ENCODE peak calls at places on chromosomes 11 and 22, in ten cellular contexts. S is heart right ventricle; M is neural progenitor cell; Q is effector memory CD4-positive, alpha-beta T cell; Y is aorta; G is fibroblast of lung; H is AG04450; V is brain microvascular endothelial cell; W is PC-3; J is small intestine. X is an unnamed sample.

GRCh38 chr11:39374963-39375698 is 2084.3 kb downstream of the LRRC4C start:
- DNase-seq in H (no peak), S (no peak), G (peak), V (no peak), Q (no peak), J (peak), M (peak), W (peak), Y (no peak), X (no peak)

GRCh38 chr11:73187854-73188253 is 30.2 kb upstream of the P2RY2 start:
- DNase-seq in S (no peak), H (no peak), Y (no peak), Q (no peak), W (no peak), J (no peak), V (no peak), G (no peak), M (no peak), X (no peak)

GRCh38 chr11:120224872-120225371 is 14.1 kb downstream of the OAF start:
- DNase-seq in S (peak), W (no peak), G (no peak), M (no peak), Y (no peak), V (no peak), H (no peak), Q (no peak), J (no peak), X (no peak)

GRCh38 chr11:123607781-123608180 is 46.6 kb downstream of the SCN3B start:
- DNase-seq in M (no peak), V (no peak), Q (no peak), G (no peak), H (no peak), S (no peak), W (no peak), J (no peak), Y (no peak), X (no peak)

GRCh38 chr22:24950272-24950902 is 2.1 kb upstream of the KIAA1671 start:
- DNase-seq in V (peak), W (no peak), M (peak), J (no peak), S (no peak), H (no peak), Y (no peak), Q (no peak), G (peak), X (no peak)

GRCh38 chr11:36622431-36623136 is 24.5 kb upstream of the RAG2 start:
- DNase-seq in Y (no peak), G (peak), W (peak), H (peak), M (peak), V (peak), Q (no peak), J (peak), S (no peak), X (no peak)

GRCh38 chr22:41968601-41969000 is 642 bp upstream of the SEPTIN3 start:
- DNase-seq in G (no peak), S (no peak), H (no peak), W (no peak), Q (no peak), J (peak), Y (no peak), V (no peak), M (no peak), X (no peak)

GRCh38 chr11:2885676-2886081 is at the start of gene CDKN1C:
- DNase-seq in Y (peak), G (peak), Q (peak), S (peak), J (peak), M (peak), V (peak), H (no peak), W (peak), X (peak)

GRCh38 chr22:35475545-35475944 is 65.1 kb upstream of the RASD2 start:
- DNase-seq in M (no peak), Y (no peak), S (no peak), Q (no peak), V (no peak), W (no peak), G (no peak), H (no peak), J (no peak), X (no peak)

GRCh38 chr22:28425211-28425610 is 254.4 kb downstream of the TTC28 start:
- DNase-seq in H (no peak), G (no peak), Y (no peak), Q (no peak), M (no peak), J (no peak), W (peak), S (no peak), V (no peak), X (no peak)

GRCh38 chr11:69076129-69076791 is 27.5 kb downstream of the TPCN2 start:
- DNase-seq in Y (no peak), J (no peak), V (peak), H (peak), Q (no peak), W (peak), M (no peak), G (peak), S (no peak), X (no peak)

GRCh38 chr22:41524809-41525449 is 19.3 kb downstream of the POLR3H start:
- DNase-seq in S (no peak), M (no peak), Y (peak), V (peak), G (no peak), H (no peak), Q (peak), W (no peak), J (no peak), X (no peak)

GRCh38 chr11:78789365-78789764 is 214.7 kb upstream of the NARS2 start:
- DNase-seq in G (no peak), W (no peak), Q (no peak), S (no peak), Y (no peak), H (no peak), M (no peak), J (no peak), V (no peak), X (no peak)

GRCh38 chr22:35085621-35086020 is 19.7 kb downstream of the ISX start:
- DNase-seq in S (no peak), H (no peak), G (no peak), M (no peak), Q (no peak), Y (no peak), J (no peak), V (no peak), W (no peak), X (no peak)

GRCh38 chr11:95996621-95997020 is 72.7 kb upstream of the MTMR2 start:
- DNase-seq in V (no peak), W (no peak), M (no peak), Y (no peak), H (no peak), S (no peak), J (no peak), Q (no peak), G (no peak), X (no peak)

GRCh38 chr11:125625594-125626380 is 824 bp downstream of the CHEK1 start:
- DNase-seq in Y (peak), M (peak), Q (peak), S (peak), W (peak), J (peak), H (peak), V (peak), G (peak), X (peak)

GRCh38 chr11:25423436-25424184 is 908.3 kb upstream of the ANO3 start:
- DNase-seq in V (peak), S (no peak), J (no peak), Y (no peak), W (peak), M (no peak), H (no peak), Q (no peak), G (peak), X (no peak)

GRCh38 chr11:6468712-6469495 is 4.8 kb downstream of the TRIM3 start:
- DNase-seq in Q (no peak), V (peak), Y (peak), G (peak), J (peak), S (peak), W (peak), M (peak), H (peak), X (peak)

GRCh38 chr11:30196400-30197206 is 34.2 kb upstream of the FSHB start:
- DNase-seq in H (no peak), V (peak), S (peak), W (peak), M (peak), G (peak), J (peak), Q (peak), Y (peak), X (peak)

GRCh38 chr11:128535468-128536457 is 51.6 kb downstream of the ETS1 start:
- DNase-seq in S (no peak), J (peak), Y (no peak), H (no peak), W (peak), V (no peak), M (no peak), G (no peak), Q (no peak), X (no peak)

GRCh38 chr11:85180528-85180927 is 446.6 kb downstream of the DLG2 start:
- DNase-seq in H (no peak), Q (no peak), G (no peak), M (no peak), J (no peak), V (no peak), S (no peak), Y (no peak), W (peak), X (no peak)

GRCh38 chr11:73269353-73270088 is 2.6 kb upstream of the P2RY6 start:
- DNase-seq in Y (peak), V (no peak), J (no peak), G (no peak), W (peak), S (no peak), Q (no peak), M (no peak), H (no peak), X (peak)

GRCh38 chr11:123357990-123358827 is 71.9 kb upstream of the GRAMD1B start:
- DNase-seq in J (peak), S (peak), H (no peak), Q (no peak), V (no peak), W (peak), Y (no peak), M (peak), G (peak), X (no peak)

GRCh38 chr22:18111759-18112330 is 1.2 kb downstream of the TUBA8 start:
- DNase-seq in H (no peak), W (no peak), M (no peak), Y (peak), J (no peak), V (no peak), Q (no peak), G (no peak), S (peak), X (no peak)

DNA sequence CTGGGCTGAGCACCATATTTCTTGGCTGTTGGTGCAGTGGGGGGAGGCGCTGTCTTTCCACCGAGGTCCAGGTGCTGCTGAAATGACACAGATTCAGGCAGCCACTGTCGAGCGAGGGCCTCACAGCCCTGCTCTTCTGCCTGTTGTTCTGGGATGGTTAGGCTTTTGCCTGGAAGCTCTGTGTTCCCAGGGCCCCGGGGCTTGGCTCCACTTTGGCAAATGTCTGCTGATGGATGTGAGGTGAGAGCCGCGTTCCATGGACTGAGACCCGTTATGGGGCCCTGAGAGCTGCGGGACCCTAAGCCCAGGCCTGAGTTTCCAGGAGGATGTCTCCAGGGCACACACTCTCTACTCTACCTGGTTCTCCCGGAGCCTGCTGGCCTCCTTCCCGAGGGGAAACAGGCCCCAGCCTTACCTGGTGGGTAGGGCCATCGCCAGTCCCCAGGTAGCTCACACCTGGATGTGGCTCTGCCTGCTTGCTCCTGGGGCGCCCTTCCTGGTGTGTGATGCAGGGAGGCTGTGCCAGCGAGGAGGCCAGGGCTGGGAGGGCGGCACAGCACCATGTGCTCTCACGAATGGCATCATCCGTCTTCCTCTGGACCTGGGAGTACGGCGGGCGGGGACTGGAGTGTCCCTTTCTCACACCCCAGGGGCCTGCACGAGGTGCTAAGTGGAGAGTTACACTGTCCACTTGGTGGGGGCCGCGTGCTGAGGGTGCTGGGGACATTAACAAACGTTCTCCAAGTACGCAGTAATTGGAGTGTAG is 435.5 kb downstream of the TBC1D22A start:
- DNase-seq in W (no peak), V (no peak), Y (peak), G (no peak), J (no peak), H (no peak), S (no peak), Q (no peak), M (no peak), X (peak)
- H3K27ac ChIP-seq in W (no peak), V (no peak), Y (no peak), G (no peak), J (no peak), H (no peak), S (no peak), Q (no peak), M (no peak), X (no peak)

GRCh38 chr11:63966444-63966843 is 8.0 kb upstream of the COX8A start:
- DNase-seq in Y (no peak), W (no peak), G (no peak), H (no peak), Q (no peak), S (no peak), V (no peak), J (no peak), M (no peak), X (no peak)
- H3K4me3 ChIP-seq in Y (no peak), W (no peak), G (no peak), H (no peak), Q (no peak), S (no peak), V (no peak), J (no peak), M (no peak), X (no peak)

GRCh38 chr22:23284504-23285033 is 104.3 kb downstream of the BCR start:
- DNase-seq in S (no peak), W (no peak), G (no peak), Q (no peak), J (no peak), Y (no peak), V (no peak), M (no peak), H (no peak), X (no peak)

GRCh38 chr22:23287136-23288095 is 107.1 kb downstream of the BCR start:
- DNase-seq in M (no peak), Y (no peak), J (no peak), H (no peak), V (no peak), Q (no peak), G (no peak), S (no peak), W (no peak), X (no peak)

GRCh38 chr22:23285236-23285635 is 104.9 kb downstream of the BCR start:
- DNase-seq in W (no peak), G (no peak), M (no peak), J (no peak), Y (no peak), V (no peak), S (no peak), H (no peak), Q (no peak), X (no peak)

GRCh38 chr22:23286296-23286695 is 106.0 kb downstream of the BCR start:
- DNase-seq in G (no peak), J (no peak), M (no peak), H (no peak), Q (no peak), S (no peak), V (no peak), W (no peak), Y (no peak), X (no peak)

DNA sequence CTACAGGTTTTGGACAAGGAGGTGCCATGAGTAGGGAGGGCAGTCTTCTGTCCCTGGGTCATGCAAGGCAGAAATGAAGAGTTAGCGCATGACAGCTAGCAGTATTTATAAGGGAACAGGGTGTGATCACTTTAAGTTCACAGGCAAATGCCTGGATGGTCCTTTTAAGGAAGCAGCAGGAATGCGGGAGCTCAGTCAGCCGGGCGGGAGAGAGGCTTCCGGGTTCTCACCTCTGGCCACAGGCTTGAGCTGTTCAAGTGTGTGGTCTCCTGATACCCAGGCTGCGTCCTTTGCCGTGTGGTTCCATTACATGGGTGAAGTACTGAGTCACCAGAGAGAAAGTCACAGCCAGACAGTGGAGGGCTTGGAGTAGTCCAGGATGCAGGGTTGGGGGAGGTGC is 105.4 kb downstream of the BCR start:
- DNase-seq in J (no peak), M (no peak), G (peak), Q (no peak), V (peak), W (no peak), H (no peak), S (no peak), Y (no peak), X (no peak)
- H3K27ac ChIP-seq in J (no peak), M (no peak), G (no peak), Q (no peak), V (peak), W (no peak), H (no peak), S (no peak), Y (no peak), X (no peak)

DNA sequence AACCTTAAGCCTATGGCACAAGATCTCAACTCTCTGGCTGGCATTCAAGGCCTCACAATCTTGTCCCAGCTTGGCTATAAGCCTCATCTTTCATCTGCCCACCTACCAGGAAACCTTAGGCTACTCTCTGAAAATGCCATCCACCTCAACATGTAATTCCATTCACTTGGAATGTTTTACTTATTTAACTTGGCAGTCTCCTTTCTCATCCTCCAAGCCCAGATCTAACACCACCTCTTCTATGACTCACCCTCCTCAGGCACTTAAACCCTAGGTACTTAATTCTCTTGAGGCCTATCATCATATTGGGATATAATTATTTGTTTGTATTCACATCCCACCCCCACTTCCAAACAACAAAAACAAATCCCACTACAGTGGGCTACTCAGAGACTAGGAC is 15.0 kb downstream of the POGLUT3 start:
- DNase-seq in G (peak), W (peak), Y (no peak), M (no peak), H (no peak), Q (no peak), V (no peak), J (no peak), S (no peak), X (no peak)
- H3K4me3 ChIP-seq in G (no peak), W (no peak), Y (no peak), M (no peak), H (no peak), Q (no peak), V (no peak), J (no peak), S (no peak), X (no peak)

GRCh38 chr11:71240061-71240690 is 12.2 kb downstream of the SHANK2 start:
- DNase-seq in H (no peak), Y (no peak), G (no peak), S (no peak), V (no peak), M (no peak), J (no peak), W (no peak), Q (no peak), X (peak)

GRCh38 chr11:71240865-71241691 is 11.3 kb downstream of the SHANK2 start:
- DNase-seq in S (no peak), G (peak), J (peak), Y (peak), M (peak), Q (no peak), V (peak), W (no peak), H (peak), X (peak)

GRCh38 chr11:71244116-71244815 is 8.1 kb downstream of the SHANK2 start:
- DNase-seq in Y (peak), J (no peak), W (no peak), V (no peak), Q (no peak), G (no peak), S (no peak), M (no peak), H (no peak), X (peak)

GRCh38 chr11:71239581-71239980 is 12.8 kb downstream of the SHANK2 start:
- DNase-seq in Y (peak), W (no peak), V (no peak), S (no peak), Q (no peak), M (no peak), H (no peak), G (no peak), J (no peak), X (peak)

DNA sequence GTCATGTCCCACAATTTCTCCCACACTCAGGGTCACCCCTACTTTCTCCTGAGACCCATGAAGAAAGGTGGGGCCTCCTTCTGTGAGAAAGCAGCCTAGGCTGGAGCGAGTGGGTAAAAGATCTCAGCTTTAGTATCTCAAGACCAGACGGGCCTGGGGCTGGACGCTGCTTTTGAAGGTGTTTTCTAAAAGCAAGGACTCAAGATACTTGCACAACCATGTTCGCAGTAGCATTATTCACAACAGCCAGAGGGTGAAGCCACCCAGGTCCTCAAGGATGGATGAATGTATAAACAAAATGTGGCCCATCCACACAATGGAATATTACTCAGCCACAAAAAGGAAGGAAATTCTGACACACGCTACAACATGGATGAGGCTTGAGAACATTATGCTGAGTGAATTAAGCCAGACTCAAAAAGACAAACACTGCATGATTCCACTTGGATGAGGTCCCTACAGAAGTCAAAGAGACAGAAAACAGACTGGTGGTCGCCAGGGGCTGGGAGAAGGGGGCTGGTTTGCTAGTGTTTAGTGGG is 10.6 kb downstream of the SHANK2 start:
- DNase-seq in Q (no peak), J (no peak), H (no peak), S (no peak), Y (peak), W (no peak), V (no peak), G (no peak), M (no peak), X (no peak)
- H3K27ac ChIP-seq in Q (no peak), J (peak), H (no peak), S (no peak), Y (no peak), W (no peak), V (peak), G (peak), M (no peak), X (peak)

X was measured in upper lobe of right lung.